ENCODE peak calls at places on chromosomes 11 and 22, in four cellular contexts. Z is HepG2, X is K562, U is GM12878. E is an unnamed sample.

GRCh38 chr11:79400717-79401330 is 40.0 kb downstream of the TENM4 start:
- DNase-seq in Z (peak; percentile 12), X (peak; percentile 12), U (no peak), E (peak; percentile 74)

GRCh38 chr11:103013426-103013825 is 57.9 kb upstream of the MMP13 start:
- DNase-seq in Z (no peak), X (no peak), U (no peak), E (no peak)

GRCh38 chr22:48589901-48590300 is 1237.8 kb downstream of the BRD1 start:
- DNase-seq in Z (no peak), X (no peak), U (no peak), E (no peak)

GRCh38 chr22:46516638-46517037 is 20.8 kb downstream of the CELSR1 start:
- DNase-seq in Z (no peak), X (no peak), U (no peak), E (no peak)

GRCh38 chr11:134652586-134653255 is 240.7 kb upstream of the B3GAT1 start:
- DNase-seq in Z (no peak), X (no peak), U (no peak), E (no peak)

GRCh38 chr11:86639172-86639571 is 33.2 kb downstream of the ME3 start:
- DNase-seq in Z (no peak), X (no peak), U (no peak), E (no peak)

GRCh38 chr11:116101737-116102275 is 597.6 kb upstream of the CADM1 start:
- DNase-seq in Z (no peak), X (no peak), U (no peak), E (no peak)

GRCh38 chr22:50674606-50675552 is 2.3 kb downstream of the SHANK3 start:
- DNase-seq in Z (peak; percentile 32), X (peak; percentile 68), U (no peak), E (peak; percentile 94)

GRCh38 chr11:102323542-102324261 is 6.4 kb downstream of the BIRC3 start:
- DNase-seq in Z (no peak), X (no peak), U (no peak), E (no peak)

GRCh38 chr11:12155696-12156095 is 45.3 kb downstream of the MICAL2 start:
- DNase-seq in Z (no peak), X (no peak), U (no peak), E (no peak)
- TF ChIP-seq JUNB in Z (no peak), X (no peak), U (no peak), E (no peak)

DNA sequence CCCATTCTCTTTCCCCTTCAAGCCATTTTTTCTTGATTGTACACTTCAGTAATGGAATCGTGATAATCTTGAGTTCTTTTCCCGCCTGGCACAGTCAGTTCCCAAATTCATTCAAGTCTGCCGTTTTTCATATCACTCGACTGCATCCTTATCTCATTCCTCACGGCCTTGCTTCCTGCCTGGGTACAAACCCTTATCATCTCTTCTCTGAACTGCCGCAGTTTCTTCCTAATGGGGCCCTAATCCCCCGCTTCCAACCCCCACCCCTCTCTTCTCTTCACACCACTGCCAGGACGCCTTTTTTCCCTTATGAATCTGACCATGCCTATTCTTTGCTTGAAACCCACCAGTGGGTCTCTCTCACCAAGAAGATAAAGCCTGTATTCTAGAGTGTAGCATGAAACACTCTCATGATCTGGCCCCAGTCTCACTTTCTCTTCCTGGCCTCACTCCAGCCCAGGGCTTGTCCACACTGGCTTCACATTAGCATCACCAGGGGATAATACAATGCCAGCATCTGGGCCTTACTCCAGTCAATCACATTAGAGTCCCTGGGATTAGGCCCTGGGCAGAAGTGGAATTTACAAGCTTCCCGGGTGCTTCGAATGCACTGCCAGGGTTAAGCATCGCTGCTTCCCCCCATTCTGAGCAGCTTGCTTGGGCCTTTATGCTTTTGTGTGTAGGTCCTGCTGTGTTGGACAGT is 102.1 kb downstream of the FBXO7 start:
- DNase-seq in Z (no peak), X (peak; percentile 18), U (no peak), E (no peak)
- TF ChIP-seq CREB1 in Z (no peak), X (no peak), U (no peak), E (no peak)

GRCh38 chr11:75816561-75817239 is 1.7 kb downstream of the UVRAG start:
- DNase-seq in Z (no peak), X (no peak), U (no peak), E (no peak)
- TF ChIP-seq JUNB in Z (no peak), X (no peak), U (no peak), E (no peak)

DNA sequence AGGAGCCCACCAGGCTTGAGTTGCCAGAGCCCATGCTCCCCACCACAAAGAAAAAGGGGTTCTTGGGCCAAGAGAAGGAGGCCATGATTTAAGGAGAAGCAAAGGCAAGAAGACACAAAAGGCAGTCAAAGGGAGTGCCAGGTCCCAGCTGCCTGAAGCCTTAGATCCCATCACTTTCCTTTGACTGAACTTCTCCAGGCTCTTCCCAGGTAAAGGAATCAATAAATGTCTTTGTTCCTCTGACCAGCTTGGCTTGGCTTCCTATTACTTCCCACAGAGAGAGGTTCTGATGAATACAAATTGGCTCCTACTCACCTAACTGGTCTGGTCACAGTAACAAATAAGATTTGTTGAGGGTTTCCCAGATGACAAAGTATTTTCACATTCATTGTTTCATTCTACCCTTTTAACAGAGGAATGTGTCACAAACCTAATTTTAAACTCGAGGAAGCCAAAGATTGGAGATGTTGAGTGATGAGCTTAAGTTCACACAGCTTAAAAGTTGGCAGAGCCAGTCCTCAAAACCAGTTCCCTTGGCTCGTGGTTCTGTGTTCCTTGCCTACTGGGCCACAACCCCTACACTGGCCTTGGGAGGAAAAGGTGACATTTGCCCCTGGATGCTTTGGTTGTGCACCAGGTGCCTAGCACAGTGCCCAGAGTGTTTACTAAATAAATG is 96.4 kb upstream of the SESN3 start:
- DNase-seq in Z (no peak), X (no peak), U (no peak), E (no peak)
- TF ChIP-seq CREB1 in Z (no peak), X (no peak), U (no peak), E (no peak)

GRCh38 chr11:74325649-74326645 is 14.5 kb upstream of the P4HA3 start:
- DNase-seq in Z (no peak), X (no peak), U (no peak), E (no peak)

GRCh38 chr11:74320538-74320937 is 9.1 kb upstream of the P4HA3 start:
- DNase-seq in Z (no peak), X (no peak), U (no peak), E (no peak)

GRCh38 chr11:74319139-74319538 is 7.7 kb upstream of the P4HA3 start:
- DNase-seq in Z (no peak), X (no peak), U (no peak), E (no peak)

GRCh38 chr11:74321487-74322188 is 10.2 kb upstream of the P4HA3 start:
- DNase-seq in Z (peak; percentile 12), X (peak; percentile 38), U (no peak), E (peak; percentile 70)

DNA sequence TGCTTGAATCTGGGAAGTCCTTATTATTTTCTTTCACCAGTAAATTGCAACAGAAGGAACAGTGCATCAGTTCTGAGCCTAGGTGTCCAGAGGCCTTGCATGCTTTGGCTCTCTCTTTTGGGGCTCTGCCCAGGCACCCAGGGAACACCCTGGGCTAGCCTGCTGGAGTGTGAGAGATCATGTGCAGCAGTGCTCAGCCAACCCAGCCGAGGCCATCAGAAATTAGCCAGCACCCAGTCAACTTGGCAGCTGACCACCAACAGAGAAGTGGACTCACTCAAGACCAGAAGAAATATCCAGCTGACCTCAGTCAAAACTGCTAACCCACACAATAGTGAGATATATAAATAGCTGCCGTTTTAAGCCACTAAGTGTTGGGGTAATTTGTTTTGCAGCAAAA is 11.2 kb upstream of the P4HA3 start:
- DNase-seq in Z (no peak), X (no peak), U (no peak), E (no peak)
- TF ChIP-seq JUNB in Z (no peak), X (no peak), U (no peak), E (no peak)

GRCh38 chr11:26087095-26087935 is 244.6 kb upstream of the ANO3 start:
- DNase-seq in Z (no peak), X (no peak), U (peak; percentile 56), E (no peak)

GRCh38 chr11:26093206-26093605 is 238.7 kb upstream of the ANO3 start:
- DNase-seq in Z (no peak), X (no peak), U (no peak), E (no peak)

GRCh38 chr11:26084313-26084712 is 247.6 kb upstream of the ANO3 start:
- DNase-seq in Z (no peak), X (no peak), U (no peak), E (no peak)

GRCh38 chr11:26088391-26088790 is 243.5 kb upstream of the ANO3 start:
- DNase-seq in Z (no peak), X (no peak), U (no peak), E (no peak)
- TF ChIP-seq CREB1 in Z (no peak), X (no peak), U (no peak), E (no peak)

E was measured in GM23338.